ENCODE peak calls at places on chromosomes 6 and 20, in nine cellular contexts. One of them, this sample, is unnamed.

GRCh38 chr6:30682181-30683117 is 4.0 kb downstream of the PPP1R18 start:
- DNase-seq in SK-N-SH: peak; percentile 84
- DNase-seq in OCI-LY7: peak; percentile 95
- DNase-seq in hepatocyte: peak; percentile 76
- DNase-seq in GM23248: peak; percentile 93
- DNase-seq in neural progenitor cell: peak; percentile 44
- DNase-seq in MM.1S: peak; percentile 92
- DNase-seq in GM23338: peak; percentile 50
- DNase-seq in HCT116: no peak
- DNase-seq in this sample: peak; percentile 84

GRCh38 chr20:38221041-38221589 is 39.4 kb downstream of the KIAA1755 start:
- DNase-seq in SK-N-SH: peak; percentile 94
- DNase-seq in OCI-LY7: peak; percentile 62
- DNase-seq in hepatocyte: peak; percentile 87
- DNase-seq in GM23248: peak; percentile 68
- DNase-seq in neural progenitor cell: peak; percentile 90
- DNase-seq in MM.1S: peak; percentile 25
- DNase-seq in GM23338: peak; percentile 88
- DNase-seq in HCT116: peak; percentile 46
- DNase-seq in this sample: peak; percentile 92

GRCh38 chr6:3884007-3884745 is 35.0 kb downstream of the FAM50B start:
- DNase-seq in SK-N-SH: no peak
- DNase-seq in OCI-LY7: no peak
- DNase-seq in hepatocyte: peak; percentile 71
- DNase-seq in GM23248: peak; percentile 80
- DNase-seq in neural progenitor cell: no peak
- DNase-seq in MM.1S: no peak
- DNase-seq in GM23338: no peak
- DNase-seq in HCT116: no peak
- DNase-seq in this sample: peak; percentile 67

GRCh38 chr6:146851837-146852236 is 253.1 kb downstream of the ADGB start:
- DNase-seq in SK-N-SH: no peak
- DNase-seq in OCI-LY7: no peak
- DNase-seq in hepatocyte: no peak
- DNase-seq in GM23248: peak; percentile 94
- DNase-seq in neural progenitor cell: no peak
- DNase-seq in MM.1S: peak; percentile 30
- DNase-seq in GM23338: no peak
- DNase-seq in HCT116: no peak
- DNase-seq in this sample: peak; percentile 44

GRCh38 chr20:41405436-41405835 is 38.8 kb upstream of the EMILIN3 start:
- DNase-seq in SK-N-SH: no peak
- DNase-seq in OCI-LY7: no peak
- DNase-seq in hepatocyte: no peak
- DNase-seq in GM23248: no peak
- DNase-seq in neural progenitor cell: no peak
- DNase-seq in MM.1S: no peak
- DNase-seq in GM23338: no peak
- DNase-seq in HCT116: no peak
- DNase-seq in this sample: no peak

GRCh38 chr6:68635706-68636513 is 828 bp downstream of the ADGRB3 start:
- DNase-seq in SK-N-SH: peak; percentile 44
- DNase-seq in OCI-LY7: no peak
- DNase-seq in hepatocyte: peak; percentile 37
- DNase-seq in GM23248: peak; percentile 30
- DNase-seq in neural progenitor cell: peak; percentile 57
- DNase-seq in MM.1S: peak; percentile 41
- DNase-seq in GM23338: peak; percentile 57
- DNase-seq in HCT116: no peak
- DNase-seq in this sample: no peak

GRCh38 chr6:103734016-103734415 is 1125.7 kb downstream of the HACE1 start:
- DNase-seq in SK-N-SH: no peak
- DNase-seq in OCI-LY7: no peak
- DNase-seq in hepatocyte: no peak
- DNase-seq in GM23248: no peak
- DNase-seq in neural progenitor cell: no peak
- DNase-seq in MM.1S: no peak
- DNase-seq in GM23338: no peak
- DNase-seq in HCT116: no peak
- DNase-seq in this sample: no peak

GRCh38 chr6:121366184-121366521 is 31.9 kb upstream of the TBC1D32 start:
- DNase-seq in SK-N-SH: no peak
- DNase-seq in OCI-LY7: no peak
- DNase-seq in hepatocyte: no peak
- DNase-seq in GM23248: no peak
- DNase-seq in neural progenitor cell: no peak
- DNase-seq in MM.1S: no peak
- DNase-seq in GM23338: no peak
- DNase-seq in HCT116: no peak
- DNase-seq in this sample: no peak

GRCh38 chr6:40295251-40295949 is 291.8 kb downstream of the LRFN2 start:
- DNase-seq in SK-N-SH: no peak
- DNase-seq in OCI-LY7: no peak
- DNase-seq in hepatocyte: no peak
- DNase-seq in GM23248: peak; percentile 8
- DNase-seq in neural progenitor cell: no peak
- DNase-seq in MM.1S: no peak
- DNase-seq in GM23338: no peak
- DNase-seq in HCT116: no peak
- DNase-seq in this sample: no peak

GRCh38 chr6:42021847-42022754 is 28.2 kb upstream of the TAF8 start:
- DNase-seq in SK-N-SH: no peak
- DNase-seq in OCI-LY7: peak; percentile 98
- DNase-seq in hepatocyte: no peak
- DNase-seq in GM23248: no peak
- DNase-seq in neural progenitor cell: no peak
- DNase-seq in MM.1S: no peak
- DNase-seq in GM23338: peak; percentile 24
- DNase-seq in HCT116: no peak
- DNase-seq in this sample: no peak

GRCh38 chr6:129140571-129140970 is 257.6 kb downstream of the LAMA2 start:
- DNase-seq in SK-N-SH: no peak
- DNase-seq in OCI-LY7: no peak
- DNase-seq in hepatocyte: no peak
- DNase-seq in GM23248: peak; percentile 54
- DNase-seq in neural progenitor cell: no peak
- DNase-seq in MM.1S: no peak
- DNase-seq in GM23338: no peak
- DNase-seq in HCT116: no peak
- DNase-seq in this sample: no peak

GRCh38 chr6:129267028-129267427 is 384.1 kb downstream of the LAMA2 start:
- DNase-seq in SK-N-SH: no peak
- DNase-seq in OCI-LY7: no peak
- DNase-seq in hepatocyte: no peak
- DNase-seq in GM23248: no peak
- DNase-seq in neural progenitor cell: peak; percentile 28
- DNase-seq in MM.1S: no peak
- DNase-seq in GM23338: peak; percentile 26
- DNase-seq in HCT116: no peak
- DNase-seq in this sample: no peak

GRCh38 chr20:4613718-4614620 is 107.7 kb upstream of the PRND start:
- DNase-seq in SK-N-SH: no peak
- DNase-seq in OCI-LY7: peak; percentile 62
- DNase-seq in hepatocyte: no peak
- DNase-seq in GM23248: peak; percentile 77
- DNase-seq in neural progenitor cell: peak; percentile 61
- DNase-seq in MM.1S: peak; percentile 94
- DNase-seq in GM23338: peak; percentile 80
- DNase-seq in HCT116: peak; percentile 54
- DNase-seq in this sample: peak; percentile 79

GRCh38 chr6:41591859-41592502 is 45.8 kb downstream of the FOXP4 start:
- DNase-seq in SK-N-SH: peak; percentile 92
- DNase-seq in OCI-LY7: peak; percentile 62
- DNase-seq in hepatocyte: peak; percentile 78
- DNase-seq in GM23248: peak; percentile 55
- DNase-seq in neural progenitor cell: peak; percentile 69
- DNase-seq in MM.1S: peak; percentile 30
- DNase-seq in GM23338: peak; percentile 81
- DNase-seq in HCT116: peak; percentile 46
- DNase-seq in this sample: peak; percentile 80

GRCh38 chr6:122839477-122839876 is 50.4 kb downstream of the SMPDL3A start:
- DNase-seq in SK-N-SH: peak; percentile 62
- DNase-seq in OCI-LY7: peak; percentile 41
- DNase-seq in hepatocyte: peak; percentile 79
- DNase-seq in GM23248: peak; percentile 68
- DNase-seq in neural progenitor cell: peak; percentile 74
- DNase-seq in MM.1S: peak; percentile 56
- DNase-seq in GM23338: peak; percentile 79
- DNase-seq in HCT116: peak; percentile 63
- DNase-seq in this sample: peak; percentile 78

GRCh38 chr6:168131464-168132415 is 52.7 kb upstream of the FRMD1 start:
- DNase-seq in SK-N-SH: no peak
- DNase-seq in OCI-LY7: no peak
- DNase-seq in hepatocyte: peak; percentile 37
- DNase-seq in GM23248: no peak
- DNase-seq in neural progenitor cell: peak; percentile 56
- DNase-seq in MM.1S: no peak
- DNase-seq in GM23338: no peak
- DNase-seq in HCT116: no peak
- DNase-seq in this sample: no peak

GRCh38 chr20:52201395-52201794 is 9.8 kb upstream of the ZFP64 start:
- DNase-seq in SK-N-SH: no peak
- DNase-seq in OCI-LY7: no peak
- DNase-seq in hepatocyte: no peak
- DNase-seq in GM23248: no peak
- DNase-seq in neural progenitor cell: no peak
- DNase-seq in MM.1S: no peak
- DNase-seq in GM23338: no peak
- DNase-seq in HCT116: no peak
- DNase-seq in this sample: no peak

GRCh38 chr6:113102761-113103160 is 754.4 kb upstream of the MARCKS start:
- DNase-seq in SK-N-SH: no peak
- DNase-seq in OCI-LY7: no peak
- DNase-seq in hepatocyte: no peak
- DNase-seq in GM23248: peak; percentile 19
- DNase-seq in neural progenitor cell: no peak
- DNase-seq in MM.1S: no peak
- DNase-seq in GM23338: no peak
- DNase-seq in HCT116: no peak
- DNase-seq in this sample: peak; percentile 25

GRCh38 chr6:159700970-159701369 is 7.9 kb upstream of the SOD2 start:
- DNase-seq in SK-N-SH: no peak
- DNase-seq in OCI-LY7: peak; percentile 60
- DNase-seq in hepatocyte: no peak
- DNase-seq in GM23248: peak; percentile 45
- DNase-seq in neural progenitor cell: no peak
- DNase-seq in MM.1S: no peak
- DNase-seq in GM23338: no peak
- DNase-seq in HCT116: no peak
- DNase-seq in this sample: no peak

GRCh38 chr20:63854069-63854765 is 7.1 kb upstream of the ABHD16B start:
- DNase-seq in SK-N-SH: peak; percentile 82
- DNase-seq in OCI-LY7: no peak
- DNase-seq in hepatocyte: no peak
- DNase-seq in GM23248: peak; percentile 14
- DNase-seq in neural progenitor cell: no peak
- DNase-seq in MM.1S: no peak
- DNase-seq in GM23338: peak; percentile 53
- DNase-seq in HCT116: no peak
- DNase-seq in this sample: no peak

DNA sequence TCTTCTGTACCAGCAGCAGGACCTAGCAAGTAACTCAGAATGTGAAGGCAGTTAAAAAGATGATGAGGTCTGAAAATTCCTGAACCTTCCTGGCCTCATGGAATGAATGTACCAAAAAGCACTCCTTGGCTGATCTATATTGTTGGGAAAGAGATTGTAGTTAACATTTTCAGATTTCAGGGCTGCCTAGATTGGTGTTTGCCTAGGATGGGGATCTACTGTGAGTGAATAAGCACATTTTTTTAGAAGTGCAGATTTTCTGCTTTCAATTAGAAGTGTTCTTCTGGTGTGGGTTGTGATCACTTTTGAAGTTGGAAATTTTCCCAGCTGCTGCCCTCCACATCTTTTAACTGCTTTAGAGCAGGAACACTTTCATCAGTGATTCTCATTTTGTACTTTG is 6.2 kb downstream of the MYLIP start:
- DNase-seq in SK-N-SH: no peak
- DNase-seq in OCI-LY7: no peak
- DNase-seq in hepatocyte: no peak
- DNase-seq in GM23248: no peak
- DNase-seq in neural progenitor cell: no peak
- DNase-seq in MM.1S: no peak
- DNase-seq in GM23338: no peak
- DNase-seq in HCT116: no peak
- DNase-seq in this sample: no peak
- H3K79me2 ChIP-seq in SK-N-SH: no peaks in the 10 kb centered on the region
- H3K79me2 ChIP-seq in OCI-LY7: peaks cover 97% of the 10 kb centered on the region
- H3K79me2 ChIP-seq in hepatocyte: peaks cover 96% of the 10 kb centered on the region
- H3K79me2 ChIP-seq in GM23248: no peaks in the 10 kb centered on the region
- H3K79me2 ChIP-seq in neural progenitor cell: peaks cover 60% of the 10 kb centered on the region
- H3K79me2 ChIP-seq in MM.1S: peaks cover 95% of the 10 kb centered on the region
- H3K79me2 ChIP-seq in GM23338: peaks cover 100% of the 10 kb centered on the region
- H3K79me2 ChIP-seq in HCT116: peaks cover 46% of the 10 kb centered on the region
- H3K79me2 ChIP-seq in this sample: peaks cover 94% of the 10 kb centered on the region

GRCh38 chr6:169212897-169213813 is 40.5 kb downstream of the THBS2 start:
- DNase-seq in SK-N-SH: peak; percentile 96
- DNase-seq in OCI-LY7: peak; percentile 83
- DNase-seq in hepatocyte: peak; percentile 94
- DNase-seq in GM23248: peak; percentile 92
- DNase-seq in neural progenitor cell: peak; percentile 91
- DNase-seq in MM.1S: peak; percentile 67
- DNase-seq in GM23338: peak; percentile 88
- DNase-seq in HCT116: peak; percentile 73
- DNase-seq in this sample: peak; percentile 73
- H3K4me3 ChIP-seq in SK-N-SH: peak overlapping the region; percentile 20
- H3K4me3 ChIP-seq in OCI-LY7: peak overlapping the region; percentile 2
- H3K4me3 ChIP-seq in hepatocyte: peak overlapping the region; percentile 5
- H3K4me3 ChIP-seq in GM23248: peak overlapping the region; percentile 51
- H3K4me3 ChIP-seq in neural progenitor cell: peak overlapping the region; percentile 22
- H3K4me3 ChIP-seq in MM.1S: no peak overlapping the region
- H3K4me3 ChIP-seq in GM23338: peak overlapping the region; percentile 21
- H3K4me3 ChIP-seq in HCT116: peak overlapping the region; percentile 35
- H3K4me3 ChIP-seq in this sample: peak overlapping the region; percentile 51

DNA sequence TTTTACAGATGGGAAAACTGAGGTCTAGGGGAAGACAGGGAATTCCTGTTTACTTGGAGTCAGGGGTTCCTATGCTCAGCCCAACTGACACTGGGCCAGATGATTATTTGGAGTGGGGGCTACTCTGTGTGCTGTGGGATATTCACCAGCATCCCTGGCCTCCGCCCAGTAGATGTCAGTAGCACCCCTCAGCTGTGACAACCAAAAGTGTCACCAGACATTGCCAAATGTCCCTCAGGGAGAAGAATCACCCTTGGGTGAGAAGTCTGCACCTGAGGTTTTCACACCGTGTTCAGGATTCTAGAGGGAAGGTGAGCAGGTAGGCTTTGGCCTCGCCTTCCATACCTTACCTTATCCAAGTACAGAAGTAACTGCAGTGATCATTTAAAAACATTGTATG is 27.6 kb downstream of the CDH26 start:
- DNase-seq in SK-N-SH: no peak
- DNase-seq in OCI-LY7: peak; percentile 14
- DNase-seq in hepatocyte: no peak
- DNase-seq in GM23248: no peak
- DNase-seq in neural progenitor cell: no peak
- DNase-seq in MM.1S: no peak
- DNase-seq in GM23338: peak; percentile 30
- DNase-seq in HCT116: no peak
- DNase-seq in this sample: peak; percentile 38
- TF ChIP-seq EZH2phosphoT487 in SK-N-SH: no peak
- TF ChIP-seq EZH2phosphoT487 in OCI-LY7: no peak
- TF ChIP-seq EZH2phosphoT487 in hepatocyte: no peak
- TF ChIP-seq EZH2phosphoT487 in GM23248: no peak
- TF ChIP-seq EZH2phosphoT487 in neural progenitor cell: no peak
- TF ChIP-seq EZH2phosphoT487 in MM.1S: no peak
- TF ChIP-seq EZH2phosphoT487 in GM23338: no peak
- TF ChIP-seq EZH2phosphoT487 in HCT116: no peak
- TF ChIP-seq EZH2phosphoT487 in this sample: no peak

GRCh38 chr20:54214566-54214965 is 6.7 kb downstream of the PFDN4 start:
- DNase-seq in SK-N-SH: no peak
- DNase-seq in OCI-LY7: no peak
- DNase-seq in hepatocyte: no peak
- DNase-seq in GM23248: no peak
- DNase-seq in neural progenitor cell: no peak
- DNase-seq in MM.1S: no peak
- DNase-seq in GM23338: no peak
- DNase-seq in HCT116: no peak
- DNase-seq in this sample: no peak
- H3K79me2 ChIP-seq in SK-N-SH: peaks cover 62% of the 10 kb centered on the region
- H3K79me2 ChIP-seq in OCI-LY7: peaks cover 10% of the 10 kb centered on the region
- H3K79me2 ChIP-seq in hepatocyte: peaks cover 54% of the 10 kb centered on the region
- H3K79me2 ChIP-seq in GM23248: peaks cover 64% of the 10 kb centered on the region
- H3K79me2 ChIP-seq in neural progenitor cell: peaks cover 67% of the 10 kb centered on the region
- H3K79me2 ChIP-seq in MM.1S: peaks cover 61% of the 10 kb centered on the region
- H3K79me2 ChIP-seq in GM23338: peaks cover 78% of the 10 kb centered on the region
- H3K79me2 ChIP-seq in HCT116: peaks cover 65% of the 10 kb centered on the region
- H3K79me2 ChIP-seq in this sample: peaks cover 45% of the 10 kb centered on the region